ENCODE peak calls at places on chromosomes 1 and 21, in nine cellular contexts. One of them, this sample, is unnamed.

GRCh38 chr1:197021716-197022115 is 44.4 kb downstream of the CFHR5 start:
- DNase-seq in heart right ventricle: no peak
- DNase-seq in left ventricle myocardium inferior: no peak
- DNase-seq in cardiac muscle cell: no peak
- DNase-seq in mesendoderm: peak; percentile 29
- DNase-seq in adipocyte: no peak
- DNase-seq in MM.1S: no peak
- DNase-seq in hepatocyte: no peak
- DNase-seq in heart left ventricle: no peak
- DNase-seq in this sample: no peak

GRCh38 chr1:1004780-1005697 is 5.1 kb upstream of the HES4 start:
- DNase-seq in adipocyte: peak; percentile 32
- DNase-seq in heart right ventricle: no peak
- DNase-seq in MM.1S: no peak
- DNase-seq in hepatocyte: peak; percentile 74
- DNase-seq in heart left ventricle: peak; percentile 74
- DNase-seq in left ventricle myocardium inferior: no peak
- DNase-seq in cardiac muscle cell: peak; percentile 69
- DNase-seq in mesendoderm: peak; percentile 76
- DNase-seq in this sample: peak; percentile 85

GRCh38 chr1:204093421-204093717 is 20.5 kb downstream of the SOX13 start:
- DNase-seq in heart right ventricle: no peak
- DNase-seq in hepatocyte: peak; percentile 77
- DNase-seq in MM.1S: no peak
- DNase-seq in adipocyte: no peak
- DNase-seq in left ventricle myocardium inferior: no peak
- DNase-seq in cardiac muscle cell: no peak
- DNase-seq in mesendoderm: no peak
- DNase-seq in heart left ventricle: no peak
- DNase-seq in this sample: no peak

GRCh38 chr1:91883470-91883869 is 2.5 kb downstream of the TGFBR3 start:
- DNase-seq in cardiac muscle cell: peak; percentile 61
- DNase-seq in adipocyte: peak; percentile 75
- DNase-seq in heart left ventricle: no peak
- DNase-seq in heart right ventricle: no peak
- DNase-seq in left ventricle myocardium inferior: no peak
- DNase-seq in MM.1S: peak; percentile 45
- DNase-seq in mesendoderm: no peak
- DNase-seq in hepatocyte: peak; percentile 28
- DNase-seq in this sample: no peak

GRCh38 chr1:46128336-46128735 is 4.1 kb downstream of the PIK3R3 start:
- DNase-seq in heart left ventricle: no peak
- DNase-seq in adipocyte: peak; percentile 72
- DNase-seq in left ventricle myocardium inferior: no peak
- DNase-seq in MM.1S: no peak
- DNase-seq in heart right ventricle: no peak
- DNase-seq in mesendoderm: no peak
- DNase-seq in cardiac muscle cell: no peak
- DNase-seq in hepatocyte: no peak
- DNase-seq in this sample: no peak

GRCh38 chr21:36773111-36773510 is 74.2 kb downstream of the SIM2 start:
- DNase-seq in mesendoderm: no peak
- DNase-seq in adipocyte: peak; percentile 75
- DNase-seq in heart right ventricle: peak; percentile 83
- DNase-seq in left ventricle myocardium inferior: peak; percentile 86
- DNase-seq in hepatocyte: peak; percentile 34
- DNase-seq in MM.1S: no peak
- DNase-seq in cardiac muscle cell: peak; percentile 87
- DNase-seq in heart left ventricle: peak; percentile 91
- DNase-seq in this sample: no peak

GRCh38 chr1:53371121-53371666 is 43.3 kb upstream of the LRP8 start:
- DNase-seq in MM.1S: no peak
- DNase-seq in hepatocyte: no peak
- DNase-seq in heart left ventricle: no peak
- DNase-seq in adipocyte: no peak
- DNase-seq in left ventricle myocardium inferior: no peak
- DNase-seq in cardiac muscle cell: no peak
- DNase-seq in mesendoderm: peak; percentile 54
- DNase-seq in heart right ventricle: no peak
- DNase-seq in this sample: peak; percentile 67

GRCh38 chr21:33870768-33871167 is 44.8 kb downstream of the ATP5PO start:
- DNase-seq in heart right ventricle: no peak
- DNase-seq in MM.1S: no peak
- DNase-seq in mesendoderm: no peak
- DNase-seq in cardiac muscle cell: no peak
- DNase-seq in hepatocyte: no peak
- DNase-seq in adipocyte: no peak
- DNase-seq in heart left ventricle: no peak
- DNase-seq in left ventricle myocardium inferior: no peak
- DNase-seq in this sample: no peak

GRCh38 chr1:41662656-41663437 is 178.4 kb upstream of the EDN2 start:
- DNase-seq in adipocyte: peak; percentile 83
- DNase-seq in mesendoderm: peak; percentile 70
- DNase-seq in heart right ventricle: peak; percentile 51
- DNase-seq in heart left ventricle: peak; percentile 60
- DNase-seq in MM.1S: no peak
- DNase-seq in left ventricle myocardium inferior: peak; percentile 47
- DNase-seq in hepatocyte: peak; percentile 80
- DNase-seq in cardiac muscle cell: peak; percentile 68
- DNase-seq in this sample: peak; percentile 88

GRCh38 chr1:54474500-54475235 is 68.5 kb upstream of the SSBP3 start:
- DNase-seq in mesendoderm: no peak
- DNase-seq in cardiac muscle cell: no peak
- DNase-seq in left ventricle myocardium inferior: no peak
- DNase-seq in heart right ventricle: peak; percentile 40
- DNase-seq in MM.1S: no peak
- DNase-seq in adipocyte: no peak
- DNase-seq in hepatocyte: peak; percentile 66
- DNase-seq in heart left ventricle: peak; percentile 45
- DNase-seq in this sample: peak; percentile 97

GRCh38 chr1:54477153-54477561 is 70.9 kb upstream of the ACOT11 start:
- DNase-seq in heart right ventricle: no peak
- DNase-seq in MM.1S: no peak
- DNase-seq in heart left ventricle: no peak
- DNase-seq in adipocyte: no peak
- DNase-seq in left ventricle myocardium inferior: no peak
- DNase-seq in hepatocyte: no peak
- DNase-seq in mesendoderm: no peak
- DNase-seq in cardiac muscle cell: no peak
- DNase-seq in this sample: no peak

GRCh38 chr1:54479251-54479650 is 68.8 kb upstream of the ACOT11 start:
- DNase-seq in adipocyte: no peak
- DNase-seq in cardiac muscle cell: no peak
- DNase-seq in heart right ventricle: no peak
- DNase-seq in heart left ventricle: no peak
- DNase-seq in MM.1S: no peak
- DNase-seq in left ventricle myocardium inferior: no peak
- DNase-seq in hepatocyte: peak; percentile 5
- DNase-seq in mesendoderm: no peak
- DNase-seq in this sample: no peak

GRCh38 chr1:54476231-54477109 is 70.3 kb upstream of the SSBP3 start:
- DNase-seq in MM.1S: no peak
- DNase-seq in hepatocyte: no peak
- DNase-seq in mesendoderm: no peak
- DNase-seq in heart left ventricle: no peak
- DNase-seq in cardiac muscle cell: peak; percentile 54
- DNase-seq in left ventricle myocardium inferior: no peak
- DNase-seq in adipocyte: no peak
- DNase-seq in heart right ventricle: no peak
- DNase-seq in this sample: no peak

GRCh38 chr1:54475357-54476230 is 69.4 kb upstream of the SSBP3 start:
- DNase-seq in mesendoderm: no peak
- DNase-seq in MM.1S: no peak
- DNase-seq in hepatocyte: peak; percentile 30
- DNase-seq in left ventricle myocardium inferior: no peak
- DNase-seq in heart right ventricle: no peak
- DNase-seq in adipocyte: no peak
- DNase-seq in heart left ventricle: no peak
- DNase-seq in cardiac muscle cell: no peak
- DNase-seq in this sample: peak; percentile 84
- H3K4me3 ChIP-seq in mesendoderm: no peak overlapping the region
- H3K4me3 ChIP-seq in MM.1S: no peak overlapping the region
- H3K4me3 ChIP-seq in hepatocyte: no peak overlapping the region
- H3K4me3 ChIP-seq in left ventricle myocardium inferior: peak overlapping the region; percentile 60
- H3K4me3 ChIP-seq in heart right ventricle: peak overlapping the region; percentile 49
- H3K4me3 ChIP-seq in adipocyte: no peak overlapping the region
- H3K4me3 ChIP-seq in heart left ventricle: no peak overlapping the region
- H3K4me3 ChIP-seq in cardiac muscle cell: no peak overlapping the region
- H3K4me3 ChIP-seq in this sample: peak overlapping the region; percentile 34

DNA sequence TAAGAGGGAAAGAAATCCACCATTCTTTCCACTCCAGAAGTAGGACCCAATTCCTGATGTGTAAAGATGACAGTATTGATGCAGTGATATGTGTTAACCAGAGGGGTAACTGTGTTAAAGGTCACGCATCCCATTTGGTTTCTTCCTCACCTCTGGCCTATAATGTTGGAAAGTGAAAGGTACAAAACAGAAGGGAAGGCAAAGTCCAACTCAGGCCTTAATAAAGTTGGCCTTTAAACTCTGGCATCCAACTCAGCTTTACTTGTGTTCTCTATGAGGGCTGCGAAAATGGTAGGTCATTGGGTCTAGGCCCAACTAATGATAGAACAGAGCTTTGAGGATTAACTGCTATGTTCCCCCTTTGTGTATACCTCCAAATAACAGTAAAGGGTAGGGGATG is 17.9 kb downstream of the CYP2J2 start:
- DNase-seq in heart left ventricle: no peak
- DNase-seq in left ventricle myocardium inferior: no peak
- DNase-seq in MM.1S: no peak
- DNase-seq in cardiac muscle cell: no peak
- DNase-seq in adipocyte: no peak
- DNase-seq in hepatocyte: no peak
- DNase-seq in heart right ventricle: no peak
- DNase-seq in mesendoderm: no peak
- DNase-seq in this sample: no peak
- H3K36me3 ChIP-seq in heart left ventricle: peaks cover 86% of the 10 kb centered on the region
- H3K36me3 ChIP-seq in left ventricle myocardium inferior: peaks cover 38% of the 10 kb centered on the region
- H3K36me3 ChIP-seq in MM.1S: no peaks in the 10 kb centered on the region
- H3K36me3 ChIP-seq in cardiac muscle cell: no peaks in the 10 kb centered on the region
- H3K36me3 ChIP-seq in adipocyte: no peaks in the 10 kb centered on the region
- H3K36me3 ChIP-seq in hepatocyte: no peaks in the 10 kb centered on the region
- H3K36me3 ChIP-seq in heart right ventricle: no peaks in the 10 kb centered on the region
- H3K36me3 ChIP-seq in mesendoderm: no peaks in the 10 kb centered on the region
- H3K36me3 ChIP-seq in this sample: no peaks in the 10 kb centered on the region

DNA sequence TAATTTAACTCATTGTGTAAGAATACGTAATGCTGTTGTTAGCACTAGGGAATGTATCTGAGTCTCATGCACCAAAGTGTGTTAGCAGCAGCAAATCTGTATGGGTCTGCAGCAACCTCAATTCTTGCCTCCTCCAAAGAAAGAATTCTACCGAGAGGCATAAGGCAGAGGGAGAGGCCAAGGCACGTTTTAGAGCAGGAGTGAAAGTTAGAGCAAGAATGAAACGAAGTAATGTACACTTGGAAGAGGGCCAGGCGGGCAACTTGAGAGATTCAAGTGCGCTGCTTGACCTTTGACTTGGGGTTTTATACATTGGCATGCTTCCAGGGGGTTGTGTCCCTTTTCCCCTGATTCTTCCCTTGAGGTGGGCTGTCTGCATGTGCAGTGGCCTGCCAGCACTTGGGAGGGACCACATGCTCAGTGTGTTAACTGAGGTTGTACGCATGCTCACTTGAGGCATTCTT is 2.5 kb upstream of the CNN3 start:
- DNase-seq in cardiac muscle cell: no peak
- DNase-seq in mesendoderm: no peak
- DNase-seq in hepatocyte: no peak
- DNase-seq in heart right ventricle: no peak
- DNase-seq in heart left ventricle: no peak
- DNase-seq in MM.1S: no peak
- DNase-seq in left ventricle myocardium inferior: no peak
- DNase-seq in adipocyte: no peak
- DNase-seq in this sample: no peak
- H3K4me3 ChIP-seq in cardiac muscle cell: peak overlapping the region; percentile 82
- H3K4me3 ChIP-seq in mesendoderm: no peak overlapping the region
- H3K4me3 ChIP-seq in hepatocyte: peak overlapping the region; percentile 17
- H3K4me3 ChIP-seq in heart right ventricle: peak overlapping the region; percentile 69
- H3K4me3 ChIP-seq in heart left ventricle: peak overlapping the region; percentile 10
- H3K4me3 ChIP-seq in MM.1S: no peak overlapping the region
- H3K4me3 ChIP-seq in left ventricle myocardium inferior: peak overlapping the region; percentile 80
- H3K4me3 ChIP-seq in adipocyte: peak overlapping the region; percentile 86
- H3K4me3 ChIP-seq in this sample: peak overlapping the region; percentile 9

GRCh38 chr1:86741947-86742572 is 37.7 kb downstream of the SH3GLB1 start:
- DNase-seq in adipocyte: peak; percentile 62
- DNase-seq in heart right ventricle: no peak
- DNase-seq in cardiac muscle cell: peak; percentile 63
- DNase-seq in heart left ventricle: peak; percentile 32
- DNase-seq in left ventricle myocardium inferior: no peak
- DNase-seq in mesendoderm: peak; percentile 28
- DNase-seq in MM.1S: peak; percentile 44
- DNase-seq in hepatocyte: peak; percentile 53
- DNase-seq in this sample: no peak
- H3K36me3 ChIP-seq in adipocyte: peaks cover 88% of the 10 kb centered on the region
- H3K36me3 ChIP-seq in heart right ventricle: no peaks in the 10 kb centered on the region
- H3K36me3 ChIP-seq in cardiac muscle cell: peaks cover 29% of the 10 kb centered on the region
- H3K36me3 ChIP-seq in heart left ventricle: peaks cover 96% of the 10 kb centered on the region
- H3K36me3 ChIP-seq in left ventricle myocardium inferior: peaks cover 75% of the 10 kb centered on the region
- H3K36me3 ChIP-seq in mesendoderm: peaks cover 4% of the 10 kb centered on the region
- H3K36me3 ChIP-seq in MM.1S: no peaks in the 10 kb centered on the region
- H3K36me3 ChIP-seq in hepatocyte: no peaks in the 10 kb centered on the region
- H3K36me3 ChIP-seq in this sample: peaks cover 5% of the 10 kb centered on the region

This sample was measured in H7.